ENCODE peak calls at places on chromosomes 2 and 18, in ten cellular contexts. W, R, P, H, G, S, N, B, E and K are unnamed samples.

GRCh38 chr2:224492531-224492930 is 90.6 kb upstream of the FAM124B start:
- DNase-seq in W (no peak), R (no peak), P (no peak), H (no peak), G (no peak), S (no peak), N (no peak), B (no peak), E (no peak), K (no peak)

GRCh38 chr2:46249654-46250053 is 47.6 kb upstream of the EPAS1 start:
- DNase-seq in W (no peak), R (no peak), P (no peak), H (no peak), G (no peak), S (no peak), N (no peak), B (no peak), E (no peak), K (no peak)

GRCh38 chr2:84958135-84959044 is 12.6 kb upstream of the KCMF1 start:
- DNase-seq in W (peak; percentile 100), R (no peak), P (peak; percentile 92), H (peak; percentile 87), G (no peak), S (no peak), N (no peak), B (no peak), E (peak; percentile 92), K (peak; percentile 94)

GRCh38 chr2:201855356-201855755 is 49.0 kb downstream of the CDK15 start:
- DNase-seq in W (peak; percentile 35), R (no peak), P (no peak), H (no peak), G (no peak), S (no peak), N (no peak), B (no peak), E (no peak), K (no peak)

GRCh38 chr2:60840880-60841279 is 40.5 kb upstream of the REL start:
- DNase-seq in W (no peak), R (no peak), P (no peak), H (no peak), G (no peak), S (no peak), N (no peak), B (no peak), E (no peak), K (no peak)

GRCh38 chr2:33023732-33024301 is 77.1 kb downstream of the LTBP1 start:
- DNase-seq in W (no peak), R (no peak), P (no peak), H (no peak), G (no peak), S (no peak), N (no peak), B (no peak), E (no peak), K (no peak)

GRCh38 chr2:111624401-111625156 is 259.4 kb downstream of the ANAPC1 start:
- DNase-seq in W (no peak), R (no peak), P (peak; percentile 25), H (no peak), G (no peak), S (no peak), N (no peak), B (no peak), E (peak; percentile 65), K (no peak)

GRCh38 chr18:415627-416612 is 84.6 kb downstream of the COLEC12 start:
- DNase-seq in W (peak; percentile 86), R (no peak), P (peak; percentile 78), H (no peak), G (no peak), S (no peak), N (no peak), B (no peak), E (peak; percentile 60), K (no peak)

GRCh38 chr18:8943900-8944870 is 158.3 kb upstream of the NDUFV2 start:
- DNase-seq in W (peak; percentile 81), R (no peak), P (peak; percentile 77), H (no peak), G (no peak), S (no peak), N (no peak), B (no peak), E (peak; percentile 44), K (no peak)

GRCh38 chr18:35827275-35827929 is 145.1 kb upstream of the RMP24 start:
- DNase-seq in W (no peak), R (no peak), P (no peak), H (no peak), G (no peak), S (no peak), N (no peak), B (no peak), E (no peak), K (no peak)

GRCh38 chr2:7033136-7033960 is 116.1 kb downstream of the RNF144A start:
- DNase-seq in W (no peak), R (no peak), P (no peak), H (no peak), G (no peak), S (no peak), N (no peak), B (no peak), E (no peak), K (no peak)

GRCh38 chr18:32753656-32754221 is 19.1 kb downstream of the KLHL14 start:
- DNase-seq in W (no peak), R (no peak), P (no peak), H (no peak), G (no peak), S (no peak), N (no peak), B (no peak), E (no peak), K (no peak)

GRCh38 chr2:229586746-229587705 is 127.3 kb downstream of the DNER start:
- DNase-seq in W (peak; percentile 65), R (peak; percentile 86), P (peak; percentile 87), H (peak; percentile 77), G (peak; percentile 6), S (peak; percentile 5), N (no peak), B (peak; percentile 88), E (peak; percentile 65), K (peak; percentile 94)

GRCh38 chr2:227761734-227762476 is 16.2 kb downstream of the SCYGR8 start:
- DNase-seq in W (peak; percentile 55), R (no peak), P (no peak), H (no peak), G (no peak), S (no peak), N (no peak), B (no peak), E (no peak), K (no peak)

GRCh38 chr18:38241736-38242135 is 676.1 kb upstream of the CELF4 start:
- DNase-seq in W (peak; percentile 95), R (no peak), P (peak; percentile 75), H (no peak), G (no peak), S (no peak), N (no peak), B (no peak), E (peak; percentile 63), K (no peak)

GRCh38 chr18:6414723-6415362 is at the start of gene L3MBTL4:
- DNase-seq in W (peak; percentile 12), R (peak; percentile 89), P (peak; percentile 3), H (peak; percentile 68), G (no peak), S (no peak), N (no peak), B (peak; percentile 82), E (no peak), K (no peak)

GRCh38 chr2:174219321-174219720 is 29.0 kb downstream of the OLA1 start:
- DNase-seq in W (no peak), R (no peak), P (no peak), H (no peak), G (no peak), S (no peak), N (no peak), B (no peak), E (no peak), K (no peak)

GRCh38 chr2:54432181-54433020 is 23.7 kb upstream of the SPTBN1 start:
- DNase-seq in W (no peak), R (no peak), P (peak; percentile 35), H (no peak), G (no peak), S (no peak), N (no peak), B (no peak), E (no peak), K (no peak)

GRCh38 chr2:88831792-88832248 is 140.3 kb downstream of the RPIA start:
- DNase-seq in W (peak; percentile 12), R (peak; percentile 84), P (peak; percentile 6), H (peak; percentile 47), G (peak; percentile 10), S (no peak), N (no peak), B (no peak), E (peak; percentile 33), K (no peak)

GRCh38 chr2:41930807-41931566 is 116.8 kb upstream of the PKDCC start:
- DNase-seq in W (peak; percentile 82), R (peak; percentile 26), P (peak; percentile 84), H (no peak), G (no peak), S (no peak), N (no peak), B (no peak), E (peak; percentile 48), K (no peak)

GRCh38 chr2:183614797-183615429 is 490.7 kb downstream of the NUP35 start:
- DNase-seq in W (no peak), R (no peak), P (peak; percentile 66), H (no peak), G (no peak), S (no peak), N (no peak), B (peak; percentile 56), E (no peak), K (no peak)

GRCh38 chr2:109499549-109499948 is 114.2 kb downstream of the SEPTIN10 start:
- DNase-seq in W (no peak), R (no peak), P (no peak), H (no peak), G (no peak), S (no peak), N (no peak), B (peak; percentile 42), E (no peak), K (no peak)

GRCh38 chr2:172772637-172773036 is 37.0 kb downstream of the RAPGEF4 start:
- DNase-seq in W (no peak), R (no peak), P (peak; percentile 43), H (no peak), G (no peak), S (no peak), N (no peak), B (no peak), E (peak; percentile 10), K (no peak)

GRCh38 chr2:28668880-28669279 is 82.8 kb upstream of the PPP1CB start:
- DNase-seq in W (no peak), R (no peak), P (no peak), H (no peak), G (no peak), S (no peak), N (no peak), B (no peak), E (no peak), K (no peak)

GRCh38 chr2:119713819-119714490 is 35.0 kb downstream of the TMEM177 start:
- DNase-seq in W (no peak), R (no peak), P (peak; percentile 30), H (no peak), G (no peak), S (no peak), N (no peak), B (no peak), E (no peak), K (peak; percentile 67)

GRCh38 chr2:28493636-28494035 is 2.2 kb upstream of the PLB1 start:
- DNase-seq in W (no peak), R (no peak), P (no peak), H (no peak), G (no peak), S (no peak), N (no peak), B (no peak), E (no peak), K (no peak)

GRCh38 chr2:64404743-64405142 is 49.2 kb upstream of the LGALSL start:
- DNase-seq in W (no peak), R (no peak), P (no peak), H (peak; percentile 30), G (no peak), S (no peak), N (no peak), B (peak; percentile 78), E (no peak), K (no peak)

GRCh38 chr2:27191107-27191829 is 20.6 kb upstream of the ATRAID start:
- DNase-seq in W (peak; percentile 33), R (no peak), P (peak; percentile 57), H (no peak), G (peak; percentile 16), S (no peak), N (peak; percentile 11), B (no peak), E (peak; percentile 20), K (no peak)